ENCODE peak calls at places on chromosomes 12 and 14, in nine cellular contexts. Q is gastrocnemius medialis; R is activated CD8-positive, alpha-beta memory T cell treated with anti-CD3 and anti-CD28 coated beads for 1 hour; Y is GOT3; H is right cardiac atrium; S is activated T-cell treated with anti-CD3 and anti-CD28 coated beads for 1 hour; X is fibroblast of the aortic adventitia; V is activated gamma-delta T cell treated with Interleukin-2 at 50 U/mL for 16 hours; E is kidney epithelial cell. M is an unnamed sample.

GRCh38 chr14:20684662-20685456 is 499 bp downstream of the RNASE4 start:
- DNase-seq in Q (peak; percentile 20), R (no peak), Y (no peak), H (peak; percentile 39), S (no peak), X (peak; percentile 69), V (no peak), E (no peak), M (no peak)

GRCh38 chr14:85853996-85854526 is 324.1 kb downstream of the FLRT2 start:
- DNase-seq in Q (no peak), R (no peak), Y (no peak), H (no peak), S (no peak), X (no peak), V (no peak), E (no peak), M (no peak)

GRCh38 chr12:95705143-95705542 is 85.4 kb downstream of the NTN4 start:
- DNase-seq in Q (no peak), R (no peak), Y (no peak), H (no peak), S (no peak), X (no peak), V (no peak), E (no peak), M (no peak)

GRCh38 chr14:35380794-35381193 is 23.8 kb downstream of the NFKBIA start:
- DNase-seq in Q (no peak), R (no peak), Y (no peak), H (no peak), S (no peak), X (no peak), V (no peak), E (no peak), M (no peak)

GRCh38 chr14:68593806-68594536 is 198.9 kb downstream of the ZFP36L1 start:
- DNase-seq in Q (no peak), R (no peak), Y (no peak), H (no peak), S (no peak), X (no peak), V (no peak), E (peak; percentile 29), M (no peak)

GRCh38 chr12:126899926-126900792 is 1366.8 kb upstream of the TMEM132C start:
- DNase-seq in Q (no peak), R (no peak), Y (no peak), H (no peak), S (no peak), X (no peak), V (no peak), E (no peak), M (peak; percentile 23)

GRCh38 chr14:31261523-31261858 is 53.9 kb upstream of the HECTD1 start:
- DNase-seq in Q (no peak), R (no peak), Y (no peak), H (no peak), S (no peak), X (no peak), V (no peak), E (no peak), M (no peak)

GRCh38 chr12:14948672-14949071 is 10.3 kb upstream of the ERP27 start:
- DNase-seq in Q (peak; percentile 9), R (no peak), Y (no peak), H (no peak), S (peak; percentile 17), X (peak; percentile 71), V (peak; percentile 50), E (peak; percentile 90), M (peak; percentile 97)

GRCh38 chr12:103742349-103742784 is 98.7 kb downstream of the NT5DC3 start:
- DNase-seq in Q (no peak), R (no peak), Y (no peak), H (peak; percentile 14), S (no peak), X (no peak), V (no peak), E (no peak), M (peak; percentile 95)

GRCh38 chr14:102949801-102950451 is 27.5 kb downstream of the AMN start:
- DNase-seq in Q (no peak), R (no peak), Y (no peak), H (peak; percentile 56), S (no peak), X (peak; percentile 25), V (no peak), E (no peak), M (no peak)

GRCh38 chr14:103070971-103071542 is 13.0 kb upstream of the LBHD2 start:
- DNase-seq in Q (no peak), R (no peak), Y (no peak), H (no peak), S (no peak), X (no peak), V (no peak), E (no peak), M (no peak)

GRCh38 chr14:50531595-50532501 is 521 bp downstream of the MAP4K5 start:
- DNase-seq in Q (peak; percentile 15), R (no peak), Y (no peak), H (peak; percentile 59), S (peak; percentile 13), X (peak; percentile 31), V (peak; percentile 16), E (no peak), M (peak; percentile 58)

GRCh38 chr12:6553051-6553868 is 2.6 kb downstream of the IFFO1 start:
- DNase-seq in Q (peak; percentile 88), R (no peak), Y (no peak), H (peak; percentile 55), S (no peak), X (peak; percentile 86), V (no peak), E (no peak), M (no peak)

GRCh38 chr12:79691299-79692248 is 810 bp upstream of the PAWR start:
- DNase-seq in Q (no peak), R (no peak), Y (peak; percentile 10), H (peak; percentile 53), S (no peak), X (peak; percentile 85), V (no peak), E (peak; percentile 83), M (peak; percentile 93)

GRCh38 chr12:66753810-66754209 is 74.9 kb upstream of the GRIP1 start:
- DNase-seq in Q (no peak), R (no peak), Y (no peak), H (no peak), S (no peak), X (no peak), V (no peak), E (no peak), M (no peak)

GRCh38 chr12:31311634-31312258 is 14.2 kb downstream of the SINHCAF start:
- DNase-seq in Q (no peak), R (no peak), Y (no peak), H (no peak), S (no peak), X (no peak), V (no peak), E (no peak), M (no peak)

GRCh38 chr14:62800577-62800976 is 244.7 kb downstream of the KCNH5 start:
- DNase-seq in Q (no peak), R (no peak), Y (no peak), H (no peak), S (no peak), X (no peak), V (no peak), E (no peak), M (peak; percentile 73)

GRCh38 chr12:24049101-24049500 is 99.6 kb upstream of the SOX5 start:
- DNase-seq in Q (no peak), R (no peak), Y (no peak), H (no peak), S (no peak), X (no peak), V (no peak), E (no peak), M (no peak)

GRCh38 chr12:2692156-2692555 is 102.6 kb upstream of the FKBP4 start:
- DNase-seq in Q (no peak), R (no peak), Y (no peak), H (no peak), S (no peak), X (no peak), V (no peak), E (no peak), M (no peak)

GRCh38 chr12:8077207-8077606 is 4.9 kb upstream of the NECAP1 start:
- DNase-seq in Q (no peak), R (no peak), Y (no peak), H (no peak), S (no peak), X (peak; percentile 25), V (no peak), E (no peak), M (peak; percentile 39)

GRCh38 chr12:49111206-49111605 is 559 bp upstream of the LMBR1L start:
- DNase-seq in Q (no peak), R (no peak), Y (no peak), H (no peak), S (no peak), X (no peak), V (no peak), E (no peak), M (peak; percentile 46)

GRCh38 chr12:17411662-17412061 is 678.3 kb downstream of the RERGL start:
- DNase-seq in Q (no peak), R (no peak), Y (no peak), H (no peak), S (no peak), X (no peak), V (no peak), E (no peak), M (no peak)

GRCh38 chr12:124395284-124395752 is 100.4 kb downstream of the RFLNA start:
- DNase-seq in Q (no peak), R (no peak), Y (no peak), H (peak; percentile 25), S (no peak), X (no peak), V (no peak), E (no peak), M (no peak)

GRCh38 chr14:56996721-56997399 is 186.6 kb upstream of the OTX2 start:
- DNase-seq in Q (no peak), R (no peak), Y (no peak), H (no peak), S (no peak), X (no peak), V (no peak), E (no peak), M (peak; percentile 95)

GRCh38 chr12:113048716-113049127 is 7.8 kb upstream of the DTX1 start:
- DNase-seq in Q (peak; percentile 20), R (peak; percentile 27), Y (no peak), H (no peak), S (peak; percentile 36), X (peak; percentile 76), V (peak; percentile 58), E (peak; percentile 7), M (peak; percentile 91)

GRCh38 chr12:49763006-49763591 is 21.7 kb downstream of the TMBIM6 start:
- DNase-seq in Q (peak; percentile 29), R (peak; percentile 50), Y (no peak), H (peak; percentile 71), S (peak; percentile 79), X (peak; percentile 50), V (peak; percentile 76), E (peak; percentile 16), M (peak; percentile 70)

GRCh38 chr12:5017638-5018348 is 25.9 kb upstream of the KCNA5 start:
- DNase-seq in Q (no peak), R (no peak), Y (no peak), H (peak; percentile 33), S (no peak), X (no peak), V (no peak), E (no peak), M (no peak)

GRCh38 chr12:123621619-123622530 is 11.6 kb downstream of the EIF2B1 start:
- DNase-seq in Q (no peak), R (no peak), Y (no peak), H (no peak), S (no peak), X (no peak), V (no peak), E (no peak), M (no peak)

GRCh38 chr12:48817957-48818830 is at the start of gene CACNB3:
- DNase-seq in Q (peak; percentile 45), R (peak; percentile 58), Y (no peak), H (peak; percentile 73), S (peak; percentile 69), X (peak; percentile 31), V (peak; percentile 73), E (no peak), M (peak; percentile 87)

GRCh38 chr12:46585854-46586621 is 213.5 kb upstream of the SLC38A2 start:
- DNase-seq in Q (no peak), R (no peak), Y (no peak), H (no peak), S (peak; percentile 30), X (peak; percentile 70), V (peak; percentile 67), E (peak; percentile 67), M (peak; percentile 100)

GRCh38 chr12:132581348-132582057 is 28.9 kb downstream of the LRCOL1 start:
- DNase-seq in Q (no peak), R (no peak), Y (no peak), H (no peak), S (no peak), X (no peak), V (no peak), E (no peak), M (no peak)